ENCODE peak calls at places on chromosomes 13 and 19, in four cellular contexts. O, K, X and I are unnamed samples.

GRCh38 chr19:885536-886224 is 7.3 kb downstream of the MED16 start:
- DNase-seq in O (no peak), K (no peak), X (no peak), I (no peak)

GRCh38 chr13:113298001-113298945 is 1.2 kb downstream of the LAMP1 start:
- DNase-seq in O (no peak), K (peak; percentile 70), X (no peak), I (no peak)

GRCh38 chr13:80084086-80084676 is 256.7 kb downstream of the SPRY2 start:
- DNase-seq in O (no peak), K (no peak), X (no peak), I (no peak)

GRCh38 chr19:3821857-3822364 is 35.7 kb upstream of the MATK start:
- DNase-seq in O (no peak), K (peak; percentile 82), X (peak; percentile 94), I (peak; percentile 99)

GRCh38 chr19:33950141-33950805 is 153.6 kb downstream of the KCTD15 start:
- DNase-seq in O (no peak), K (no peak), X (peak; percentile 48), I (no peak)

GRCh38 chr19:35348909-35349611 is 1.4 kb downstream of the FFAR1 start:
- DNase-seq in O (no peak), K (no peak), X (no peak), I (peak; percentile 44)

GRCh38 chr13:101026736-101027398 is 352.3 kb upstream of the TMTC4 start:
- DNase-seq in O (no peak), K (no peak), X (no peak), I (no peak)

GRCh38 chr13:110665491-110666254 is 40.2 kb downstream of the CARS2 start:
- DNase-seq in O (no peak), K (no peak), X (no peak), I (no peak)

GRCh38 chr19:40604647-40605200 is 3.6 kb downstream of the LTBP4 start:
- DNase-seq in O (no peak), K (peak; percentile 57), X (no peak), I (no peak)

GRCh38 chr13:76707360-76707759 is 178.8 kb downstream of the KCTD12 start:
- DNase-seq in O (no peak), K (no peak), X (no peak), I (no peak)

GRCh38 chr13:102369303-102369702 is 32.5 kb downstream of the FGF14 start:
- DNase-seq in O (no peak), K (peak; percentile 23), X (no peak), I (no peak)

GRCh38 chr13:106526748-106527488 is 8.5 kb downstream of the EFNB2 start:
- DNase-seq in O (no peak), K (no peak), X (no peak), I (no peak)

GRCh38 chr19:9144920-9145319 is 4.7 kb downstream of the ZNF317 start:
- DNase-seq in O (no peak), K (no peak), X (no peak), I (no peak)

GRCh38 chr19:4870025-4870700 is 2.7 kb upstream of the PLIN3 start:
- DNase-seq in O (no peak), K (peak; percentile 94), X (no peak), I (no peak)

GRCh38 chr19:38684862-38685665 is 37.6 kb downstream of the ACTN4 start:
- DNase-seq in O (no peak), K (no peak), X (no peak), I (no peak)
- H3K9ac ChIP-seq in O (peak overlapping the region; percentile 9), K (peak overlapping the region; percentile 76), X (peak overlapping the region; percentile 73), I (peak overlapping the region; percentile 60)

GRCh38 chr19:57078802-57079201 is 41.0 kb upstream of the USP29 start:
- DNase-seq in O (no peak), K (no peak), X (no peak), I (no peak)
- TF ChIP-seq NRF1 in O (no peak), K (no peak), X (no peak), I (no peak)

DNA sequence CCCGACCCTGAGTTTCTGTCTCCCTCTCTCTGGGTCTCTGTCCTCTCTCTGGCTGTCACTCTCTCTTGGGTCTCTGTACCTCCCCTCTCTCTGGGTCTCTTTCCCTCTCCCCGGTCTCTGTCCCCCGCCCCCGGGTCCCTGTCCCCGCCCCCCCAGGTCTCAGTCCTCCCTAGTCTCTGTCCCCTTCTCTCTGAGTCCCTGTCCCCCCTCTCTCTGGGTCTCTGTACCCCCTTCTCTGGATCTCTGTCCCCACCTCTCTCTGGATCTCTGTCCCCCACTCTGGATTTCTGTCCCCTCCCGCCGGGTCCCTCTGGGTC is 2.3 kb upstream of the FTL start:
- DNase-seq in O (no peak), K (peak; percentile 67), X (no peak), I (no peak)
- H3K9ac ChIP-seq in O (peak overlapping the region; percentile 85), K (peak overlapping the region; percentile 95), X (no peak overlapping the region), I (no peak overlapping the region)

GRCh38 chr13:26529441-26529840 is 28.0 kb upstream of the WASF3 start:
- DNase-seq in O (no peak), K (peak; percentile 43), X (no peak), I (peak; percentile 84)
- TF ChIP-seq NRF1 in O (no peak), K (no peak), X (no peak), I (no peak)

GRCh38 chr13:30133976-30134375 is 173.4 kb downstream of the KATNAL1 start:
- DNase-seq in O (no peak), K (no peak), X (no peak), I (no peak)
- H3K9ac ChIP-seq in O (no peak overlapping the region), K (no peak overlapping the region), X (no peak overlapping the region), I (no peak overlapping the region)

GRCh38 chr13:43664700-43665191 is 122.0 kb downstream of the ENOX1 start:
- DNase-seq in O (no peak), K (no peak), X (no peak), I (no peak)
- TF ChIP-seq NRF1 in O (no peak), K (no peak), X (no peak), I (no peak)

DNA sequence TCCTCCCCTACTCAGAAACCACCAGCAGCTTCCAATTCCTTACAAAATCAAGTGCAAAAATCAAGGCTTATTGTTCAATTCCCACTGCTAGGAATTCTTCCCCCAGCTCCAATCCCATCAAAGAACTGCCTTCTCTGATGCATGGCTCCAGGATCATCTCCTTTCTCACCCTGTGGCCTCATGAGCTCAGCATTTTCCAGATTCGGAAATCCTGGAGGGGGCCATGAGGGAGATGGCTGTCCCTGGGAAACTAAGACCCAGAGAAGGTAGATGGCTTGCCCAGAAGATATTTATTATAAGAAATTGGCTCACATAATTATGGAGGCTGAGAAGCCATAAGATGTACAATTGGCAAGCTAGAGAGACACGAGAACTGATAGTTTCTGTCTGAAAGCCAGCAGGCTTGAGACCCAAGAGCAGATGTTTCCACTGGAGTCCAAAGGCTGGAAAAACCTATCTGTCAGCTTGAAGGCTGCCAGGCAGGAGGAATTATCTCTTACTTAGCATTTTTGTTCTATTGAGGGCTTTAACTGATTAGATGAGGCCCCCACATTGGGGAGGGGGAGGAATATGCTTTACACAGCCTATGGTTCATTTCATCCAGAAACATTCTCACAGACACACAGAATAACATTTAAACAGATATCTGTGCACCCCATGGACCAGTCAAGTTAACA is 58.6 kb downstream of the GADD45B start:
- DNase-seq in O (no peak), K (no peak), X (no peak), I (no peak)
- H3K9ac ChIP-seq in O (no peak overlapping the region), K (no peak overlapping the region), X (no peak overlapping the region), I (no peak overlapping the region)